ENCODE peak calls at places on chromosomes 1 and 21, in four cellular contexts. V, T, L and Z are unnamed samples.

GRCh38 chr1:14168663-14169062 is 429.8 kb upstream of the KAZN start:
- DNase-seq in V (no peak), T (no peak), L (no peak), Z (no peak)

GRCh38 chr1:32200226-32201010 is at the start of gene CCDC28B:
- DNase-seq in V (no peak), T (peak), L (peak), Z (no peak)

GRCh38 chr1:27934818-27935549 is at the start of gene SMPDL3B:
- DNase-seq in V (peak), T (peak), L (no peak), Z (no peak)

GRCh38 chr1:3054474-3054873 is 14.5 kb upstream of the PRDM16 start:
- DNase-seq in V (no peak), T (no peak), L (no peak), Z (no peak)

GRCh38 chr1:167658574-167659328 is 28.7 kb downstream of the RCSD1 start:
- DNase-seq in V (no peak), T (no peak), L (no peak), Z (no peak)

GRCh38 chr1:28249013-28249870 is 10.1 kb upstream of the SESN2 start:
- DNase-seq in V (no peak), T (peak), L (peak), Z (no peak)

GRCh38 chr21:43703068-43703880 is 15.7 kb upstream of the PDXK start:
- DNase-seq in V (no peak), T (no peak), L (peak), Z (peak)

GRCh38 chr1:156126043-156126700 is 11.7 kb downstream of the LMNA start:
- DNase-seq in V (no peak), T (peak), L (peak), Z (peak)

GRCh38 chr21:38350681-38351080 is 93.9 kb downstream of the KCNJ15 start:
- DNase-seq in V (no peak), T (no peak), L (no peak), Z (no peak)

GRCh38 chr1:39852214-39852791 is 31.0 kb downstream of the TRIT1 start:
- DNase-seq in V (no peak), T (no peak), L (no peak), Z (peak)

GRCh38 chr1:115796897-115797296 is 28.4 kb upstream of the CASQ2 start:
- DNase-seq in V (no peak), T (no peak), L (no peak), Z (no peak)

GRCh38 chr1:66399888-66400529 is 133.9 kb upstream of the SGIP1 start:
- DNase-seq in V (no peak), T (no peak), L (no peak), Z (no peak)

GRCh38 chr1:229190057-229190590 is 80.8 kb upstream of the RAB4A start:
- DNase-seq in V (no peak), T (no peak), L (no peak), Z (no peak)

GRCh38 chr1:37776946-37777516 is 12.1 kb upstream of the EPHA10 start:
- DNase-seq in V (no peak), T (no peak), L (no peak), Z (no peak)

GRCh38 chr1:1111516-1112236 is 4.2 kb downstream of the C1orf159 start:
- DNase-seq in V (no peak), T (no peak), L (no peak), Z (no peak)

GRCh38 chr1:155064109-155064812 is 721 bp downstream of the EFNA4 start:
- DNase-seq in V (no peak), T (no peak), L (peak), Z (peak)

GRCh38 chr21:39499156-39499555 is 47.4 kb downstream of the SH3BGR start:
- DNase-seq in V (no peak), T (no peak), L (no peak), Z (no peak)

GRCh38 chr1:26353210-26353859 is 595 bp downstream of the CRYBG2 start:
- DNase-seq in V (no peak), T (no peak), L (no peak), Z (no peak)

GRCh38 chr1:221775206-221775605 is 33.3 kb upstream of the DUSP10 start:
- DNase-seq in V (no peak), T (no peak), L (no peak), Z (no peak)

GRCh38 chr21:44374601-44375280 is 21.3 kb downstream of the TRPM2 start:
- DNase-seq in V (no peak), T (no peak), L (no peak), Z (no peak)

GRCh38 chr1:48572632-48573258 is 100.7 kb upstream of the SPATA6 start:
- DNase-seq in V (peak), T (peak), L (peak), Z (peak)

GRCh38 chr1:197302775-197303174 is 34.7 kb downstream of the CRB1 start:
- DNase-seq in V (no peak), T (no peak), L (no peak), Z (no peak)

GRCh38 chr1:205420938-205421337 is 918 bp downstream of the LEMD1 start:
- DNase-seq in V (no peak), T (no peak), L (no peak), Z (no peak)

GRCh38 chr1:29218223-29218622 is 12.5 kb downstream of the MECR start:
- DNase-seq in V (no peak), T (no peak), L (no peak), Z (no peak)

GRCh38 chr1:22428672-22429071 is 23.0 kb upstream of the ZBTB40 start:
- DNase-seq in V (no peak), T (peak), L (peak), Z (peak)

GRCh38 chr1:12600880-12601633 is 17.0 kb downstream of the DHRS3 start:
- DNase-seq in V (no peak), T (peak), L (peak), Z (peak)

GRCh38 chr1:81550753-81551152 is 250.0 kb upstream of the ADGRL2 start:
- DNase-seq in V (no peak), T (no peak), L (no peak), Z (no peak)

GRCh38 chr1:12184008-12184681 is 17.4 kb downstream of the TNFRSF1B start:
- DNase-seq in V (no peak), T (no peak), L (peak), Z (peak)

GRCh38 chr1:25875154-25875855 is at the start of gene PAQR7:
- DNase-seq in V (no peak), T (peak), L (peak), Z (peak)

GRCh38 chr1:248848596-248848995 is 10.3 kb downstream of the ZNF692 start:
- DNase-seq in V (no peak), T (no peak), L (no peak), Z (no peak)

GRCh38 chr1:117368116-117369108 is 1.2 kb downstream of the MAN1A2 start:
- DNase-seq in V (no peak), T (peak), L (peak), Z (peak)

GRCh38 chr1:47582891-47583608 is 145.2 kb downstream of the FOXD2 start:
- DNase-seq in V (no peak), T (no peak), L (no peak), Z (no peak)

GRCh38 chr1:78651247-78651646 is 1.6 kb downstream of the IFI44 start:
- DNase-seq in V (no peak), T (no peak), L (no peak), Z (no peak)

GRCh38 chr1:192812420-192813209 is 3.8 kb downstream of the RGS2 start:
- DNase-seq in V (no peak), T (no peak), L (no peak), Z (no peak)

GRCh38 chr1:116498789-116499628 is 71.8 kb downstream of the CD58 start:
- DNase-seq in V (peak), T (peak), L (peak), Z (peak)

GRCh38 chr21:45060089-45060488 is 14.3 kb upstream of the ADARB1 start:
- DNase-seq in V (no peak), T (no peak), L (no peak), Z (no peak)

GRCh38 chr21:42679319-42679981 is 26.0 kb downstream of the PDE9A start:
- DNase-seq in V (no peak), T (no peak), L (no peak), Z (no peak)

GRCh38 chr1:29772584-29772983 is 536.3 kb downstream of the PTPRU start:
- DNase-seq in V (no peak), T (no peak), L (no peak), Z (no peak)

GRCh38 chr1:234612352-234613127 is 2.6 kb upstream of the IRF2BP2 start:
- DNase-seq in V (no peak), T (peak), L (peak), Z (peak)
- TF ChIP-seq EP300 in V (no peak), T (peak), L (peak), Z (peak)

GRCh38 chr1:19208710-19209438 is 1.2 kb downstream of the UBR4 start:
- DNase-seq in V (no peak), T (no peak), L (no peak), Z (no peak)
- TF ChIP-seq RNF2 in V (no peak), T (no peak), L (no peak), Z (no peak)

GRCh38 chr1:98205291-98206017 is 284.6 kb upstream of the DPYD start:
- DNase-seq in V (peak), T (no peak), L (no peak), Z (no peak)
- TF ChIP-seq PHF8 in V (no peak), T (no peak), L (no peak), Z (no peak)

GRCh38 chr1:211959680-211960079 is 75.7 kb downstream of the INTS7 start:
- DNase-seq in V (no peak), T (no peak), L (no peak), Z (no peak)

GRCh38 chr1:211967704-211968103 is 67.7 kb downstream of the INTS7 start:
- DNase-seq in V (no peak), T (no peak), L (no peak), Z (no peak)

DNA sequence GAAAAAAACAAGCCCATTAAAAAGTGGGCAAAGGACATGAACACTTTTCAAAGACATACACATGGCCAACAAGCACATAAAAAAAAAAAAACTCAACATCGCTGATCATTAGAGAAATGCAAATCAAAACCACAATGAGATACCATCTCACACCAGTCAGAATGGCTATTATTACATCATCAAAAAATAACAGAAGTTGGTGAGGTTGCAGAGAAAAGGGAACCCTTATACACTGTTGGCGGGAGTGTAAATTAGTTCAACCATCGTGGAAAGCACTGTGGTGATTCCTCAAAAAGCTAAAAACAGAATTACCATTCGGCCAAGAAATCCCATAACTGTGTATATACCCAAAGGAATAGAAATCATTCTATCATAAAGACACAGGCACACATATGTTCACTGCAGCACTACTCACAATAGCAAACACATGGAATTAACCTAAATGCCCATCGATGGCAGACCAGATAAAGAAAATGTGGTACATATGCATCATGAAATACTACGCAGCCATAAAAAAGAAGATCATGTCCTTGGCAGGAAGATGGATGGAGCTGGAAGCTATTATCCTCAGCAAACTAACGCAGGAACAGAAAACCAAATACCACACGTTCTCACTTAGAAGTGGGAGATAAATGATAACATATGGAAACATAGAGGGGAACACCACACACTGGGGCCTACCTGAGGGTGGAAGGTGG is 70.1 kb downstream of the INTS7 start:
- DNase-seq in V (no peak), T (no peak), L (no peak), Z (no peak)
- TF ChIP-seq EP300 in V (no peak), T (no peak), L (no peak), Z (no peak)

DNA sequence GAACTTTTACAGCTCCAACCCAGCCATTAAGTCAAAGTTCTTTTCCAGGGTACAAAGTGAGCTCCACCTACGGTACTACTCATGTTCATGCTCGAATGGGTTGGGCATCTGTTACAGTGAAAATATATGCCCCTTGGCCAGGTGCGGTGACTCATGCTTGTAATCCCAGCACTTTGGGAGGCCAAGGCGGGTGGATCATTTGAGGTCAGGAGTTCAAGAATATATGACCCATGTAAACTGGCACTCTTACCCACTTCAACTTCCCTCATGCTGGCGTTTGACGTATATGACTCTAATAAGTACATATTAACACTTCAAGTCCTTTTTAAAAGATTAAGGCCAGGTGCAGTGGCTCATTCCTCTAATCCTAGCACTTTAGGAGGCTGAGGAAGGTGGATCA is 71.3 kb upstream of the PKN2 start:
- DNase-seq in V (no peak), T (no peak), L (no peak), Z (no peak)
- TF ChIP-seq RNF2 in V (no peak), T (no peak), L (no peak), Z (no peak)

GRCh38 chr1:174964261-174964984 is 35.3 kb upstream of the CACYBP start:
- DNase-seq in V (no peak), T (no peak), L (peak), Z (no peak)
- TF ChIP-seq PHF8 in V (no peak), T (no peak), L (no peak), Z (no peak)

GRCh38 chr1:23867953-23868847 is at the start of gene FUCA1:
- DNase-seq in V (peak), T (peak), L (peak), Z (peak)
- TF ChIP-seq EP300 in V (no peak), T (no peak), L (peak), Z (no peak)

DNA sequence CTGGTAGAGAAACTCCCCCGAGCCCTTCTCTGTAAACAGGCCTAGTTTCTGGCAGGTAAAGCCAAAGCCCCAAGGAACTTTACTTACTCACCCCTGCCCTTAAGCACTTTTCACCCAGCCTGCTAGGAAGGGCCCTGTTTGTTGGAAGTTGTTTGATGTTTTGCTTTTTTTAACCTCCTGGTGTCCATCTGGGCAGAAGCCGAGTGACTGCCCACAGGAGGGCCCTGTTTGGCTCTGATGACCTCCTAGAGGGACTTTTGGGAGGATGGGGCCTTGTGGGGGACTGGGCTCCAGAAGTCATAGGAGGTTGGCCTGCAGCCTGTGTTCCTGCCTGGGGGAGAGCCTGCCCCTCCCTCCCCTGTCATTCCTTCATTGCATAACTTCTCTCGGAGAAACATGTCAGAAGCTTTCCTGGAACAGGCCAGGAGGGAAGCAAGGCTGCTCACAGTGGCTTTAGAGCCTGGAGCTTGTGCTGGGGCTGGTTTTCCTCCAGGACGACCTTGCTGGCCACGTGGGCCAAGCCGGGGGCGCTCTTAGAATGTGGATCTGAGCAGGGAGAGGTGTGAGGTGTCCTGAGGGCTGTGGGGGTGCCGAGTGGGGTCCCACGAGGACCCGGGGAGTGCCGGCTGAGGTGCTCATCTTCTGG is 33.9 kb downstream of the COQ8A start:
- DNase-seq in V (no peak), T (no peak), L (no peak), Z (peak)
- TF ChIP-seq RNF2 in V (no peak), T (no peak), L (no peak), Z (no peak)